ENCODE peak calls at places on chromosome 4, in four cellular contexts. U is K562, R is WTC11, N is HepG2. M is an unnamed sample.

GRCh38 chr4:94305468-94306225 is 37.0 kb downstream of the HPGDS start:
- DNase-seq in U (no peak), R (no peak), N (no peak), M (no peak)

GRCh38 chr4:173301518-173302201 is 32.5 kb downstream of the HMGB2 start:
- DNase-seq in U (peak; percentile 20), R (no peak), N (no peak), M (no peak)

GRCh38 chr4:41070516-41071281 is 143.6 kb downstream of the APBB2 start:
- DNase-seq in U (no peak), R (no peak), N (no peak), M (no peak)

GRCh38 chr4:31674313-31674947 is 954.3 kb downstream of the PCDH7 start:
- DNase-seq in U (no peak), R (peak; percentile 17), N (no peak), M (no peak)

GRCh38 chr4:147103403-147103946 is 157.8 kb upstream of the TTC29 start:
- DNase-seq in U (no peak), R (no peak), N (no peak), M (no peak)

GRCh38 chr4:83009529-83009928 is 1.1 kb downstream of the LIN54 start:
- DNase-seq in U (no peak), R (no peak), N (no peak), M (no peak)

GRCh38 chr4:162803378-162803777 is 363.3 kb downstream of the NAF1 start:
- DNase-seq in U (no peak), R (no peak), N (no peak), M (no peak)

GRCh38 chr4:89482248-89482647 is 174.6 kb upstream of the GPRIN3 start:
- DNase-seq in U (peak; percentile 12), R (peak; percentile 18), N (peak; percentile 35), M (no peak)

GRCh38 chr4:113809313-113809712 is 47.8 kb upstream of the CAMK2D start:
- DNase-seq in U (no peak), R (no peak), N (no peak), M (no peak)

GRCh38 chr4:185217390-185217985 is 8.1 kb downstream of the SNX25 start:
- DNase-seq in U (no peak), R (no peak), N (no peak), M (no peak)

GRCh38 chr4:123997116-123997515 is 600.5 kb downstream of the SPRY1 start:
- DNase-seq in U (no peak), R (no peak), N (peak; percentile 3), M (no peak)

GRCh38 chr4:128600996-128601857 is 208.3 kb upstream of the JADE1 start:
- DNase-seq in U (peak; percentile 53), R (peak; percentile 22), N (peak; percentile 93), M (no peak)

GRCh38 chr4:167906851-167907250 is 185.5 kb upstream of the ANXA10 start:
- DNase-seq in U (no peak), R (no peak), N (no peak), M (no peak)

GRCh38 chr4:112213091-112213490 is 18.5 kb upstream of the AP1AR start:
- DNase-seq in U (no peak), R (no peak), N (peak; percentile 30), M (no peak)

GRCh38 chr4:172688536-172688935 is 480.1 kb upstream of the GALNT7 start:
- DNase-seq in U (no peak), R (no peak), N (no peak), M (no peak)

GRCh38 chr4:149113804-149114430 is 671.7 kb upstream of the NR3C2 start:
- DNase-seq in U (no peak), R (no peak), N (no peak), M (no peak)

GRCh38 chr4:165472943-165473676 is 94.3 kb downstream of the CPE start:
- DNase-seq in U (no peak), R (no peak), N (no peak), M (no peak)

GRCh38 chr4:5747746-5748365 is 36.9 kb downstream of the EVC start:
- DNase-seq in U (no peak), R (no peak), N (no peak), M (no peak)

GRCh38 chr4:104979083-104979760 is 167.5 kb upstream of the TET2 start:
- DNase-seq in U (no peak), R (no peak), N (peak; percentile 37), M (no peak)

GRCh38 chr4:161791796-161792556 is 371.8 kb downstream of the FSTL5 start:
- DNase-seq in U (no peak), R (no peak), N (no peak), M (no peak)

GRCh38 chr4:112370466-112370865 is 73.3 kb downstream of the ALPK1 start:
- DNase-seq in U (no peak), R (no peak), N (no peak), M (no peak)

GRCh38 chr4:38005637-38006036 is 45.4 kb downstream of the PTTG2 start:
- DNase-seq in U (no peak), R (no peak), N (no peak), M (no peak)

GRCh38 chr4:126611900-126612299 is 1020.9 kb upstream of the INTU start:
- DNase-seq in U (no peak), R (no peak), N (no peak), M (no peak)

GRCh38 chr4:188975271-188975670 is 836.0 kb downstream of the TRIML1 start:
- DNase-seq in U (no peak), R (no peak), N (no peak), M (no peak)

GRCh38 chr4:26171953-26172352 is 148.9 kb upstream of the RBPJ start:
- DNase-seq in U (no peak), R (no peak), N (no peak), M (no peak)

GRCh38 chr4:183571350-183572076 is 66.7 kb downstream of the ING2 start:
- DNase-seq in U (no peak), R (no peak), N (peak; percentile 72), M (no peak)

GRCh38 chr4:15847746-15848145 is 69.6 kb downstream of the CD38 start:
- DNase-seq in U (no peak), R (no peak), N (no peak), M (no peak)
- TF ChIP-seq TCF7 in U (no peak), R (no peak), N (no peak), M (no peak)

GRCh38 chr4:4317496-4318232 is 27.6 kb downstream of the ZBTB49 start:
- DNase-seq in U (no peak), R (no peak), N (no peak), M (no peak)
- TF ChIP-seq TCF7 in U (no peak), R (no peak), N (no peak), M (no peak)

DNA sequence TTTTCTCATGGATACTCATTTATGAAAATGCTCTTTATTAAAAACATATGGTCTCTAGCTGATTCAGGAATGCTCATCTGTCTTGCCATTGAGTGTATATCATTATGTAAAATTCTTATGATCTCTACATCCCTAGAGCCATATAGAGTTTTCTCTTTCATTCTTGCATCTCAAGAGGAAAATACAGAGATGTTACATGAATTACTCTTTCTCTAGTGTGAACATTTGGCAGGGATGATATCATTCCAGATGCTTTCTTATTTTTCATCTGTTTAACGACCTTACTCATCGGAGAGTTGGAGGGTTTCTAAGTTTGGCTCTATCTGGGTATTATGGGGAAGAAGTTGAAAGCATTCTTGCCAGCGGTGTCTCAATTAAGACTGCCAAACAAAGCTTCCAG is 202.9 kb upstream of the SLC7A11 start:
- DNase-seq in U (no peak), R (no peak), N (no peak), M (no peak)
- TF ChIP-seq TCF7 in U (no peak), R (no peak), N (no peak), M (no peak)

GRCh38 chr4:1514612-1515011 is 108.4 kb upstream of the NKX1-1 start:
- DNase-seq in U (no peak), R (no peak), N (no peak), M (no peak)

GRCh38 chr4:1513936-1514483 is 107.8 kb upstream of the NKX1-1 start:
- DNase-seq in U (no peak), R (no peak), N (no peak), M (no peak)

GRCh38 chr4:1511441-1512041 is 105.3 kb upstream of the NKX1-1 start:
- DNase-seq in U (peak; percentile 70), R (peak; percentile 55), N (peak; percentile 35), M (no peak)

GRCh38 chr4:1512081-1512737 is 106.0 kb upstream of the NKX1-1 start:
- DNase-seq in U (no peak), R (no peak), N (no peak), M (no peak)

DNA sequence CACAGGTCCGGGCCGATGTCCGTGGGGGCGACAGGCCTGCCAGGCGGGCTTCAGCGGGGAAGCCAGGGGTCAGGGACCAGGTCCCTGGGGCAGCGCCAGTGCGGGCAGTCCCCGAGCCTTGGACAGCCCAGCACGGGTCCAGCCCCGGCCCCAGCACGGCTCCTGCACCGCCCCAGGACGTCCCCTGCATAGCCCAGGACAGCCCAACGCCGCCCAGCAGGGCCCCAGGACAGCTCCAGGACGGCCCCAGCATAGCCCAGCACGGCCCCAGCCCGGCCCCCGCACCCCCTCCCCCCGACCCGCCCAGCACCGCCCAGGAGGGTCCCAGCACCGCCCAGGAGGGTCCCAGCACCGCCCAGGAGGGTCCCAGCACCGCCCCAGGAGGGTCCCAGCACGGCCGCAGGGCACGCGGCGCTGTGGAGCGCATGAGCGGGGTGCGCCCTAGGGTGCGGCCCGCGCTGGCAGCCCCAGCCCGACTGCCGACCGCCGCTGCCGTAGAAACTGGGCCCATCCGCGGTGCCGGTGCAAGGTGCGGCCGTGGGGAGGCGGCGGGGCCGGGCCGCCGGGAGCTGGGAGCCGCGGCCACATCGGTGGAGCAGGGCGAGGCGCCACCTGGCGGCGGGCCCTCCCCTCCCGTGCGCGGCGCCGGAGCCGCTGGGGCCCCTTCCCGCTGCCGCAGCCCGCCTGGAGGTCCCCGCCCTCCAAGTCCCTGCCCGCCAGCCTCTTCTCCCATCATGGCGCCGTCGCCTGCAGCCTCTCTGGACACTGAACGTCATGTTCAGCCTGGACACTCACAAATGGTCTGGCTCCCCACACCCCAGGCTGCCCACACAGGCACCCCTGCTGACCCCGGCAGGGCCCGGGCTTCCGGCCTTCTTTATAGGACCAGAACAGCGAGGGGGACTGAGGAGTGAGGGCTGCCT is 106.8 kb upstream of the NKX1-1 start:
- DNase-seq in U (peak; percentile 78), R (peak; percentile 78), N (peak; percentile 16), M (no peak)
- TF ChIP-seq TCF7 in U (no peak), R (no peak), N (no peak), M (no peak)

GRCh38 chr4:75069493-75070074 is 136.7 kb downstream of the PARM1 start:
- DNase-seq in U (no peak), R (no peak), N (no peak), M (peak; percentile 68)
- TF ChIP-seq TCF7 in U (no peak), R (no peak), N (no peak), M (no peak)

M was measured in GM12878.